ENCODE peak calls at places on chromosome 6, in ten cellular contexts. O is PC-3, I is hepatocyte, P is OCI-LY7, Q is neural progenitor cell, U is SK-N-SH, X is GM12878, A is A549, M is HCT116, E is mesenchymal stem cell. D is an unnamed sample.

GRCh38 chr6:82085701-82086100 is 161.8 kb downstream of the IBTK start:
- DNase-seq in A (no peak), U (no peak), O (no peak), E (no peak), I (no peak), P (no peak), Q (peak), M (no peak), X (no peak), D (no peak)

GRCh38 chr6:166498228-166498627 is 88.2 kb downstream of the RAMACL start:
- DNase-seq in E (no peak), X (no peak), U (no peak), P (no peak), I (no peak), A (no peak), M (no peak), O (no peak), Q (no peak), D (no peak)

GRCh38 chr6:64930664-64931063 is 776.4 kb downstream of the EYS start:
- DNase-seq in Q (no peak), P (no peak), U (peak), M (no peak), O (no peak), X (no peak), I (no peak), A (no peak), E (no peak), D (no peak)

GRCh38 chr6:165800337-165800736 is 137.3 kb upstream of the PDE10A start:
- DNase-seq in I (no peak), M (no peak), P (no peak), A (no peak), X (no peak), Q (no peak), O (no peak), E (no peak), U (no peak), D (no peak)

GRCh38 chr6:145189836-145190235 is 545.5 kb downstream of the EPM2A start:
- DNase-seq in I (no peak), P (no peak), Q (no peak), E (no peak), U (no peak), A (no peak), X (no peak), O (peak), M (no peak), D (no peak)

GRCh38 chr6:5537967-5538366 is 276.7 kb downstream of the FARS2 start:
- DNase-seq in P (no peak), Q (no peak), E (no peak), U (no peak), I (no peak), A (no peak), M (no peak), O (peak), X (no peak), D (no peak)

GRCh38 chr6:52538921-52539354 is 37.9 kb downstream of the TRAM2 start:
- DNase-seq in A (no peak), M (no peak), U (no peak), E (peak), O (no peak), X (no peak), Q (no peak), P (no peak), I (no peak), D (no peak)

GRCh38 chr6:87968435-87969278 is 79.0 kb upstream of the SPACA1 start:
- DNase-seq in A (peak), P (peak), E (peak), M (no peak), U (peak), I (peak), Q (peak), X (no peak), O (peak), D (no peak)

GRCh38 chr6:41688256-41688965 is 47.0 kb downstream of the TFEB start:
- DNase-seq in X (no peak), M (no peak), Q (no peak), A (no peak), I (no peak), U (no peak), P (no peak), E (no peak), O (no peak), D (no peak)

GRCh38 chr6:137155830-137156229 is 17.6 kb downstream of the IL22RA2 start:
- DNase-seq in X (peak), O (peak), Q (no peak), E (peak), I (no peak), M (no peak), U (no peak), A (no peak), P (peak), D (peak)

GRCh38 chr6:114020223-114020622 is 49.3 kb upstream of the HDAC2 start:
- DNase-seq in X (no peak), O (no peak), P (no peak), I (no peak), E (no peak), U (no peak), M (no peak), Q (no peak), A (no peak), D (no peak)

GRCh38 chr6:115891704-115892225 is 168.9 kb downstream of the FRK start:
- DNase-seq in I (no peak), M (no peak), O (peak), Q (no peak), U (peak), X (no peak), E (no peak), P (no peak), A (no peak), D (no peak)

GRCh38 chr6:12327391-12327790 is 37.2 kb downstream of the EDN1 start:
- DNase-seq in Q (no peak), I (no peak), O (peak), X (no peak), A (no peak), U (no peak), M (no peak), E (no peak), P (no peak), D (peak)

GRCh38 chr6:135306166-135306565 is 125.1 kb downstream of the MYB start:
- DNase-seq in Q (no peak), M (no peak), A (no peak), E (no peak), X (no peak), O (no peak), P (no peak), I (no peak), U (no peak), D (no peak)

GRCh38 chr6:1388927-1389790 is at the start of gene FOXF2:
- DNase-seq in P (no peak), I (peak), O (no peak), E (no peak), Q (peak), X (no peak), U (no peak), M (no peak), A (peak), D (no peak)

GRCh38 chr6:1391692-1392309 is 2.4 kb downstream of the FOXF2 start:
- DNase-seq in P (no peak), Q (peak), O (no peak), X (no peak), I (no peak), E (no peak), A (no peak), M (no peak), U (no peak), D (no peak)

GRCh38 chr6:1389791-1390070 is 355 bp downstream of the FOXF2 start:
- DNase-seq in A (no peak), E (no peak), Q (peak), M (no peak), U (no peak), I (no peak), P (no peak), O (no peak), X (no peak), D (no peak)

GRCh38 chr6:1390071-1390804 is 862 bp downstream of the FOXF2 start:
- DNase-seq in E (peak), I (no peak), A (no peak), P (no peak), Q (peak), U (no peak), M (no peak), O (no peak), X (no peak), D (peak)

DNA sequence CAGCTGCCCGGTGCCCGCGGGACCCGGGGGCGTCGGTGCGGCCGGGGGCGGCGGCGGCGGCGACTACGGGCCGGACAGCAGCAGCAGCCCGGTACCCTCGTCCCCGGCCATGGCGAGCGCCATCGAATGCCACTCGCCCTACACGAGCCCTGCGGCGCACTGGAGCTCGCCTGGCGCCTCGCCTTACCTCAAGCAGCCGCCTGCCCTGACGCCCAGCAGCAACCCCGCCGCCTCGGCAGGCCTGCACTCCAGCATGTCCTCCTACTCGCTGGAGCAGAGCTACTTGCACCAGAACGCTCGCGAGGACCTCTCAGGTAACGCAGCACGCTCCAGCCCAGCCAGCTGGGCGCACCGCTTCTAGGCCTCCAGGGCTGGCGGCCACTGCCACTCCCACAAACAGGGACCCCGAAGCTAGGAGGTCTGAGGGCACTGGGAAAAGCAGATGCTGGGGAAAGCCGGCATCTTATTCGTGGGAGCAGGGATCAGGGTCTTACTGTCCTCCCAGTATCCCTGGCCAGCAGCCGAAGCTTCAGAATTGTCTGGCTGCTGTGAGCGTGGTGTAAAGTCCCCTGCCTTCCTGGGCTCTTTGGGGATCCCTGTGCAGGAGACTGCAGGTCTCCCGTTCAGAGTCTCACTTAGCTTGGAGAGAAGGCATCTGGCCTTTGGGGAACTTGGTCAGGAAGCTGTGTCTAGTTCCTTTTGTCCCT is 1.6 kb downstream of the FOXF2 start:
- DNase-seq in I (no peak), M (no peak), P (no peak), E (no peak), X (no peak), O (no peak), U (no peak), A (no peak), Q (peak), D (no peak)
- H3K4me2 ChIP-seq in I (peak), M (no peak), P (no peak), E (peak), X (no peak), O (no peak), U (no peak), A (peak), Q (peak), D (peak)

GRCh38 chr6:158457616-158458278 is 102.1 kb upstream of the TMEM181 start:
- DNase-seq in X (no peak), E (peak), I (no peak), U (no peak), O (peak), P (no peak), M (no peak), A (no peak), Q (no peak), D (peak)

GRCh38 chr6:158448856-158449255 is 111.0 kb upstream of the TMEM181 start:
- DNase-seq in U (no peak), Q (no peak), A (no peak), P (no peak), O (no peak), M (no peak), X (no peak), I (no peak), E (no peak), D (no peak)

DNA sequence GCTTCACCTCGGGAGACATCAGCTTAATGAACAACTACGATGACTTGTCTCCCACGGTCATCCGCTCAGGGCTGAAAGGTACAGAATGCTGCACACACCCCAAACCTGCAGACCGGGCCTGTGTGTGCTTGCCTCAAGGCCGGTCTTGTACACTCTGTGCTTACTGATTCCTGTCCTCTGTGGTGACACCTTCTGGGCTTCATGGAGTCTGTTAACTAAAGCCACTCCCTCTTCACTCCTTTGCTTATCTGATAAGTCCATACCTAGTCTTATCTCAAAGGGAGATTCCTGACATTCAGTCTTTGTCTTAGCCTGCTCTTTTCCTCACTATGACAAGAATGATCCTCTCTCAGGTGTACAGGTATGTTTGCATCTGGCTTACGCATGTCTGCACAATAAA is 107.7 kb upstream of the TMEM181 start:
- DNase-seq in I (peak), M (no peak), O (no peak), X (no peak), E (no peak), A (no peak), P (no peak), U (no peak), Q (no peak), D (peak)
- H3K4me2 ChIP-seq in I (no peak), M (no peak), O (no peak), X (no peak), E (no peak), A (no peak), P (no peak), U (no peak), Q (no peak), D (no peak)

GRCh38 chr6:139882977-139883728 is 508.7 kb upstream of the CITED2 start:
- DNase-seq in Q (no peak), I (no peak), A (no peak), O (peak), U (no peak), M (no peak), E (peak), P (no peak), X (no peak), D (no peak)

GRCh38 chr6:139882234-139882633 is 507.8 kb upstream of the CITED2 start:
- DNase-seq in M (no peak), Q (no peak), U (no peak), A (no peak), O (no peak), X (no peak), I (no peak), E (peak), P (no peak), D (no peak)

GRCh38 chr6:139879823-139880356 is 505.4 kb upstream of the CITED2 start:
- DNase-seq in P (no peak), U (no peak), A (no peak), Q (no peak), X (no peak), O (no peak), E (peak), I (no peak), M (no peak), D (no peak)

GRCh38 chr6:139881251-139881650 is 506.8 kb upstream of the CITED2 start:
- DNase-seq in O (no peak), X (no peak), I (no peak), A (no peak), Q (peak), M (no peak), E (no peak), U (no peak), P (no peak), D (no peak)

DNA sequence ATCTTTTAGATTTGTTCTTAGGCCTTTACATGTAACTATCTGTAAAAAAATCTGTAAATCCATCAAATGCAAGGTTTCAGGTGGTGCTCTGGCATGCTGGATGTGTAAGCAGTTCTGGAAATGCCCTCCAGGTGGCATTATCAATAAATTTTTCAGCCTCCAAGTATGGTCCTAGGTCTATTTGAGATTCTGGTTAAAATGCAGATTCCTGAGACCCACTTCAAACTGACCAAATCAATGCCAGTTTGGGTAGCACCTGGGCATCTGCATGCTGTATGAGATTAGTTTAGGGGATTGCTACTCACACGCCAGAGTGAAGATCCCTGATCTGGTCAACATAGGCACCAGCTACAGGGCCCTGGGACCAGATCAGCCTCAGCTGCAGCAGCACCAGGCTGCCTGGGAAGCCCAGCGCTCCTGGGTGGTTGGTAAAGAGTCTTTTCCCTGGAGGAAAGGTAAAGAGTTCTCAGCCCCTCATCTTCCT is 507.3 kb upstream of the CITED2 start:
- DNase-seq in M (peak), I (peak), X (no peak), P (peak), U (peak), O (peak), Q (peak), E (peak), A (peak), D (peak)
- H3K4me2 ChIP-seq in M (peak), I (no peak), X (no peak), P (no peak), U (peak), O (no peak), Q (peak), E (peak), A (no peak), D (no peak)

GRCh38 chr6:108578166-108578565 is 17.4 kb downstream of the FOXO3 start:
- DNase-seq in M (no peak), Q (no peak), P (no peak), E (no peak), O (no peak), X (no peak), U (no peak), I (no peak), A (no peak), D (no peak)

GRCh38 chr6:108575905-108576494 is 15.3 kb downstream of the FOXO3 start:
- DNase-seq in P (no peak), Q (no peak), M (no peak), E (no peak), U (no peak), O (no peak), A (no peak), X (no peak), I (no peak), D (no peak)

GRCh38 chr6:108578595-108579038 is 17.9 kb downstream of the FOXO3 start:
- DNase-seq in X (no peak), Q (no peak), M (no peak), I (peak), A (no peak), P (no peak), O (no peak), E (peak), U (no peak), D (no peak)

GRCh38 chr6:108576724-108577123 is 16.0 kb downstream of the FOXO3 start:
- DNase-seq in E (no peak), U (no peak), I (no peak), O (no peak), A (no peak), Q (no peak), P (no peak), X (no peak), M (no peak), D (no peak)

GRCh38 chr6:108574457-108575149 is 13.9 kb downstream of the FOXO3 start:
- DNase-seq in E (no peak), A (no peak), M (no peak), Q (no peak), U (peak), P (no peak), O (no peak), I (no peak), X (no peak), D (no peak)
- H3K4me2 ChIP-seq in E (no peak), A (no peak), M (no peak), Q (no peak), U (no peak), P (no peak), O (no peak), I (peak), X (no peak), D (no peak)

D was measured in mammary epithelial cell.